ENCODE peak calls at places on chromosomes 13 and 19, in five cellular contexts. One of them, this sample, is unnamed. For H3K4me1, the result is how much of the 10 kb centered on the place peaks cover.

GRCh38 chr19:53102701-53103140 is 501 bp downstream of the ZNF160 start:
- DNase-seq in heart right ventricle: peak
- DNase-seq in ovary: peak
- DNase-seq in psoas muscle: peak
- DNase-seq in SK-N-SH: peak
- DNase-seq in this sample: no peak

GRCh38 chr19:39470724-39471339 is 9.8 kb upstream of the TIMM50 start:
- DNase-seq in SK-N-SH: no peak
- DNase-seq in psoas muscle: no peak
- DNase-seq in ovary: no peak
- DNase-seq in heart right ventricle: no peak
- DNase-seq in this sample: no peak

GRCh38 chr19:17025361-17025760 is 1.2 kb downstream of the CPAMD8 start:
- DNase-seq in ovary: no peak
- DNase-seq in SK-N-SH: no peak
- DNase-seq in heart right ventricle: no peak
- DNase-seq in psoas muscle: no peak
- DNase-seq in this sample: no peak

GRCh38 chr13:23657056-23657455 is 86.8 kb downstream of the TNFRSF19 start:
- DNase-seq in ovary: no peak
- DNase-seq in SK-N-SH: peak
- DNase-seq in psoas muscle: no peak
- DNase-seq in heart right ventricle: no peak
- DNase-seq in this sample: no peak

GRCh38 chr19:16360738-16361137 is 36.1 kb downstream of the KLF2 start:
- DNase-seq in heart right ventricle: no peak
- DNase-seq in ovary: no peak
- DNase-seq in psoas muscle: no peak
- DNase-seq in SK-N-SH: no peak
- DNase-seq in this sample: no peak

GRCh38 chr13:107216046-107216715 is 648.2 kb upstream of the ARGLU1 start:
- DNase-seq in SK-N-SH: no peak
- DNase-seq in ovary: no peak
- DNase-seq in heart right ventricle: no peak
- DNase-seq in psoas muscle: no peak
- DNase-seq in this sample: no peak

GRCh38 chr19:8607386-8607785 is 3.1 kb downstream of the ADAMTS10 start:
- DNase-seq in psoas muscle: peak
- DNase-seq in ovary: no peak
- DNase-seq in SK-N-SH: no peak
- DNase-seq in heart right ventricle: peak
- DNase-seq in this sample: no peak

GRCh38 chr13:80547885-80548284 is 207.0 kb upstream of the SPRY2 start:
- DNase-seq in SK-N-SH: no peak
- DNase-seq in heart right ventricle: no peak
- DNase-seq in psoas muscle: no peak
- DNase-seq in ovary: no peak
- DNase-seq in this sample: no peak

GRCh38 chr19:37936166-37936565 is 29.2 kb downstream of the SIPA1L3 start:
- DNase-seq in ovary: no peak
- DNase-seq in psoas muscle: no peak
- DNase-seq in heart right ventricle: no peak
- DNase-seq in SK-N-SH: no peak
- DNase-seq in this sample: no peak

GRCh38 chr19:17469371-17470203 is 737 bp upstream of the SLC27A1 start:
- DNase-seq in ovary: peak
- DNase-seq in psoas muscle: peak
- DNase-seq in SK-N-SH: peak
- DNase-seq in heart right ventricle: peak
- DNase-seq in this sample: peak

GRCh38 chr13:76600086-76600485 is 286.1 kb downstream of the KCTD12 start:
- DNase-seq in psoas muscle: no peak
- DNase-seq in ovary: no peak
- DNase-seq in SK-N-SH: no peak
- DNase-seq in heart right ventricle: no peak
- DNase-seq in this sample: no peak

GRCh38 chr19:36051236-36051635 is 2.8 kb downstream of the THAP8 start:
- DNase-seq in psoas muscle: no peak
- DNase-seq in ovary: no peak
- DNase-seq in heart right ventricle: no peak
- DNase-seq in SK-N-SH: no peak
- DNase-seq in this sample: no peak

GRCh38 chr13:109998808-109999528 is 212.6 kb upstream of the IRS2 start:
- DNase-seq in ovary: no peak
- DNase-seq in SK-N-SH: no peak
- DNase-seq in psoas muscle: no peak
- DNase-seq in heart right ventricle: no peak
- DNase-seq in this sample: no peak

GRCh38 chr13:23965346-23965745 is 68.0 kb upstream of the C1QTNF9B start:
- DNase-seq in SK-N-SH: no peak
- DNase-seq in ovary: no peak
- DNase-seq in heart right ventricle: no peak
- DNase-seq in psoas muscle: no peak
- DNase-seq in this sample: no peak

GRCh38 chr13:93309886-93310520 is 83.4 kb downstream of the GPC6 start:
- DNase-seq in SK-N-SH: no peak
- DNase-seq in ovary: no peak
- DNase-seq in heart right ventricle: no peak
- DNase-seq in psoas muscle: no peak
- DNase-seq in this sample: no peak

GRCh38 chr19:46416077-46416709 is 2.8 kb upstream of the CCDC8 start:
- DNase-seq in psoas muscle: peak
- DNase-seq in ovary: peak
- DNase-seq in SK-N-SH: peak
- DNase-seq in heart right ventricle: peak
- DNase-seq in this sample: peak

GRCh38 chr13:73167046-73167820 is 108.4 kb downstream of the KLF5 start:
- DNase-seq in heart right ventricle: no peak
- DNase-seq in psoas muscle: no peak
- DNase-seq in SK-N-SH: no peak
- DNase-seq in ovary: no peak
- DNase-seq in this sample: no peak
- H3K4me1 ChIP-seq in heart right ventricle: under half
- H3K4me1 ChIP-seq in psoas muscle: under half
- H3K4me1 ChIP-seq in SK-N-SH: under half
- H3K4me1 ChIP-seq in ovary: under half
- H3K4me1 ChIP-seq in this sample: half or more

GRCh38 chr13:99975626-99976025 is 4.1 kb upstream of the ZIC5 start:
- DNase-seq in heart right ventricle: no peak
- DNase-seq in psoas muscle: no peak
- DNase-seq in ovary: no peak
- DNase-seq in SK-N-SH: peak
- DNase-seq in this sample: no peak
- H3K4me1 ChIP-seq in heart right ventricle: under half
- H3K4me1 ChIP-seq in psoas muscle: under half
- H3K4me1 ChIP-seq in ovary: under half
- H3K4me1 ChIP-seq in SK-N-SH: under half
- H3K4me1 ChIP-seq in this sample: under half

DNA sequence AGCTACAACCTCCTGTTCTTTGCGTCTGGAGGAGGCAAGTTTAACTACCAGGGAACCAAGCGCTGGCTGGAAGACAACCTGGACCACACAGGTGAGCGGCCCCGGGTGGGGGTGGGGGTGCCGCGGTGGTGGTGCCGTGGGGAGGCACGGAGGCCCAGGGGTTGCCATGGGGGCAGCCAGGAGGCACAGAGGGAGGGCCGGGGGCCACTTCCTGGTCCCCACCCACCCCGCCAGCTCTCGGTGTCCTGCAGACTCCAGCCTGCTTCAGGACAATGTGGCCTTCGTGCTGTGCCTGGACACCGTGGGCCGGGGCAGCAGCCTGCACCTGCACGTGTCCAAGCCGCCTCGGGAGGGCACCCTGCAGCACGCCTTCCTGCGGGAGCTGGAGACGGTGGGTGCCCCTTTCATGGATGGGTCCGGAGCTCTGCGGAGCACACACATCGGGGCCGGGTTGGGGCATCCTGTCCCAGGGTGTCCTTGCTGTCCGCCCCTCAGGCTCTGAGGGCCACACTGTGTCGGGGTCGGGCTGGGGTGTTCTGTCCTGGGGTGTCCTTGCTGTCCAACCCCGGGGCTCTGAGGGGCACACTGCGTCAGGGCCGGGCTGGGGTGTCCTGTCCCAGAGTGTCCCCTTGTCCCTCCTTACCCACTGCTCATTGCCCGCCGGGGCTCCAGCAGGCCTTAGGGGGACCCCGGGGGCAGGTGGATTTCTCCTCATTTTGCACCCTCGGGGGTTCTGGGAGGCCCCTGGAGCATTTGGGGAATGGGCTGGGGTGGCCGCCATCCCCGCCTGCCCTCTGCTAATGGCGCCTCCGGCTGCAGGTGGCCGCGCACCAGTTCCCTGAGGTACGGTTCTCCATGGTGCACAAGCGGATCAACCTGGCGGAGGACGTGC is 18.3 kb downstream of the NCLN start:
- DNase-seq in heart right ventricle: no peak
- DNase-seq in SK-N-SH: no peak
- DNase-seq in ovary: no peak
- DNase-seq in psoas muscle: no peak
- DNase-seq in this sample: no peak
- H3K4me1 ChIP-seq in heart right ventricle: under half
- H3K4me1 ChIP-seq in SK-N-SH: under half
- H3K4me1 ChIP-seq in ovary: under half
- H3K4me1 ChIP-seq in psoas muscle: under half
- H3K4me1 ChIP-seq in this sample: under half

GRCh38 chr13:112722433-112723250 is 32.8 kb downstream of the ATP11A start:
- DNase-seq in psoas muscle: no peak
- DNase-seq in SK-N-SH: no peak
- DNase-seq in heart right ventricle: no peak
- DNase-seq in ovary: peak
- DNase-seq in this sample: peak
- H3K4me1 ChIP-seq in psoas muscle: under half
- H3K4me1 ChIP-seq in SK-N-SH: under half
- H3K4me1 ChIP-seq in heart right ventricle: half or more
- H3K4me1 ChIP-seq in ovary: under half
- H3K4me1 ChIP-seq in this sample: under half

GRCh38 chr19:33245948-33246728 is 20.5 kb upstream of the SLC7A10 start:
- DNase-seq in SK-N-SH: peak
- DNase-seq in psoas muscle: no peak
- DNase-seq in ovary: no peak
- DNase-seq in heart right ventricle: peak
- DNase-seq in this sample: no peak
- H3K4me1 ChIP-seq in SK-N-SH: under half
- H3K4me1 ChIP-seq in psoas muscle: under half
- H3K4me1 ChIP-seq in ovary: under half
- H3K4me1 ChIP-seq in heart right ventricle: under half
- H3K4me1 ChIP-seq in this sample: under half

DNA sequence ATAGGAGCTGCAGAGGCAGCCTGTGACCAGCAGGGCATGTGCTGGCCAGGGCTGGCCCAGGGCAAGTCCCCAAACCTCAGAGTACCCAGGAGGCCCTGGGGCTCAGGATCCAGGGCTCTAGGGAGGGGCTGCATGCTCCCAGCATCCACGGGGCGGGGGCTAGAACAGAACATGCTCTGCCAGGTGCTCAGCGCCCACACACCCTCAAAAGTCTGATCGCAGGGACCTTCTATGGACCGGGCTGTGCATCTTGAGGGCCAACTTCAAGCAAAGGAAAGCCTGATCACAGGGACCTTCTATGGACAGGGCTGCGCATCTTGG is 33.5 kb downstream of the ELL start:
- DNase-seq in SK-N-SH: peak
- DNase-seq in ovary: no peak
- DNase-seq in heart right ventricle: no peak
- DNase-seq in psoas muscle: no peak
- DNase-seq in this sample: peak
- H3K4me1 ChIP-seq in SK-N-SH: under half
- H3K4me1 ChIP-seq in ovary: under half
- H3K4me1 ChIP-seq in heart right ventricle: half or more
- H3K4me1 ChIP-seq in psoas muscle: half or more
- H3K4me1 ChIP-seq in this sample: under half